ENCODE peak calls at places on chromosomes 5 and 9, in four cellular contexts. G is stimulated activated CD4-positive, alpha-beta T cell treated with anti-CD3 and anti-CD28 coated beads, Interleukin-4, amount 100 ng/mL, for 1 hour; J is colonic mucosa; K is activated CD4-positive, alpha-beta T cell treated with anti-CD3 and anti-CD28 coated beads, Interleukin-2, amount 10 ng/mL, durations not matched to agents 7 days and 5 days. W is an unnamed sample.

GRCh38 chr5:154686490-154686889 is 68.7 kb upstream of the LARP1 start:
- DNase-seq in K (no peak), G (no peak), J (no peak), W (no peak)

GRCh38 chr5:7663808-7664207 is 187.1 kb downstream of the CFAP90 start:
- DNase-seq in G (no peak), K (no peak), J (no peak), W (no peak)

GRCh38 chr5:89241186-89241585 is 358.2 kb upstream of the MEF2C start:
- DNase-seq in G (no peak), K (no peak), J (no peak), W (no peak)

GRCh38 chr5:61949054-61949679 is 356.8 kb upstream of the KIF2A start:
- DNase-seq in G (no peak), J (no peak), K (no peak), W (no peak)

GRCh38 chr5:120749737-120750136 is 285.6 kb downstream of the PRR16 start:
- DNase-seq in J (no peak), G (no peak), K (no peak), W (no peak)

GRCh38 chr9:133090187-133090586 is 28.4 kb downstream of the CEL start:
- DNase-seq in J (no peak), K (no peak), G (no peak), W (no peak)

GRCh38 chr9:72337286-72337685 is 27.7 kb downstream of the ZFAND5 start:
- DNase-seq in J (no peak), K (no peak), G (no peak), W (no peak)

GRCh38 chr5:30279237-30279636 is 914.2 kb upstream of the CDH6 start:
- DNase-seq in K (no peak), J (no peak), G (no peak), W (no peak)

GRCh38 chr5:171310816-171311697 is 2.0 kb downstream of the TLX3 start:
- DNase-seq in G (no peak), J (no peak), K (no peak), W (no peak)

GRCh38 chr5:73027361-73027760 is 71.5 kb downstream of the FCHO2 start:
- DNase-seq in J (no peak), G (no peak), K (no peak), W (no peak)

GRCh38 chr5:143693691-143694252 is 118.2 kb upstream of the HMHB1 start:
- DNase-seq in K (no peak), G (no peak), J (no peak), W (no peak)

GRCh38 chr9:100784755-100785154 is 206.9 kb downstream of the CAVIN4 start:
- DNase-seq in G (no peak), J (no peak), K (no peak), W (no peak)

GRCh38 chr9:14312721-14313377 is 1.1 kb downstream of the NFIB start:
- DNase-seq in G (no peak), K (no peak), J (peak; percentile 47), W (no peak)

GRCh38 chr5:24491482-24491881 is 153.3 kb downstream of the CDH10 start:
- DNase-seq in K (no peak), G (no peak), J (no peak), W (no peak)

GRCh38 chr9:78782234-78782633 is 485.3 kb downstream of the PSAT1 start:
- DNase-seq in G (no peak), J (no peak), K (no peak), W (no peak)

GRCh38 chr9:13013976-13014375 is 239.2 kb downstream of the LURAP1L start:
- DNase-seq in G (no peak), J (no peak), K (no peak), W (no peak)

GRCh38 chr5:170333161-170333909 is 35.8 kb upstream of the LCP2 start:
- DNase-seq in G (peak; percentile 54), K (peak; percentile 65), J (peak; percentile 31), W (no peak)

GRCh38 chr5:122493776-122494518 is 181.9 kb downstream of the SNCAIP start:
- DNase-seq in K (no peak), J (no peak), G (no peak), W (no peak)

GRCh38 chr5:39986614-39987013 is 561.8 kb upstream of the DAB2 start:
- DNase-seq in G (no peak), K (no peak), J (no peak), W (no peak)

GRCh38 chr5:16461782-16462181 is 3.8 kb downstream of the ZNF622 start:
- DNase-seq in K (no peak), J (no peak), G (no peak), W (no peak)

GRCh38 chr9:15975101-15975778 is 422.4 kb downstream of the CCDC171 start:
- DNase-seq in J (no peak), K (no peak), G (no peak), W (no peak)

GRCh38 chr9:136154943-136155342 is 36.3 kb upstream of the TMEM250 start:
- DNase-seq in J (no peak), G (no peak), K (no peak), W (no peak)

GRCh38 chr5:14108170-14108996 is 34.8 kb upstream of the TRIO start:
- DNase-seq in G (no peak), J (peak; percentile 78), K (peak; percentile 39), W (peak; percentile 30)

GRCh38 chr9:126151031-126151670 is 175.5 kb upstream of the MVB12B start:
- DNase-seq in G (no peak), J (peak; percentile 29), K (no peak), W (no peak)

GRCh38 chr9:81103597-81104471 is 585.5 kb downstream of the TLE1 start:
- DNase-seq in J (no peak), K (no peak), G (no peak), W (no peak)

GRCh38 chr5:74993743-74994142 is 58.6 kb downstream of the GCNT4 start:
- DNase-seq in K (no peak), J (no peak), G (no peak), W (no peak)

GRCh38 chr9:28805197-28805596 is 1231.9 kb upstream of the C9orf72 start:
- DNase-seq in K (no peak), J (no peak), G (no peak), W (no peak)

GRCh38 chr5:179729303-179729702 is 3.3 kb upstream of the MAML1 start:
- DNase-seq in K (no peak), J (no peak), G (no peak), W (no peak)

GRCh38 chr9:20319641-20320337 is 302.5 kb downstream of the MLLT3 start:
- DNase-seq in K (no peak), G (peak; percentile 24), J (no peak), W (peak; percentile 7)

GRCh38 chr5:51731641-51732040 is 348.4 kb downstream of the ISL1 start:
- DNase-seq in K (no peak), G (no peak), J (no peak), W (no peak)

GRCh38 chr5:144028644-144029043 is 141.8 kb downstream of the YIPF5 start:
- DNase-seq in J (no peak), G (no peak), K (no peak), W (no peak)

GRCh38 chr5:142820447-142820846 is 50.3 kb downstream of the ARHGAP26 start:
- DNase-seq in J (peak; percentile 75), G (no peak), K (no peak), W (no peak)

GRCh38 chr5:107196500-107196899 is 474.2 kb downstream of the EFNA5 start:
- DNase-seq in G (no peak), K (no peak), J (no peak), W (no peak)

GRCh38 chr9:127340721-127341120 is 56.2 kb upstream of the SLC2A8 start:
- DNase-seq in K (no peak), J (no peak), G (no peak), W (no peak)

GRCh38 chr5:66144799-66145390 is 795 bp downstream of the SREK1 start:
- DNase-seq in G (no peak), K (no peak), J (no peak), W (no peak)

GRCh38 chr5:77145666-77146065 is 58.6 kb upstream of the ZBED3 start:
- DNase-seq in K (no peak), J (no peak), G (no peak), W (no peak)

GRCh38 chr5:128101676-128102075 is 18.1 kb downstream of the SLC12A2 start:
- DNase-seq in G (no peak), J (no peak), K (no peak), W (no peak)

GRCh38 chr5:125457617-125458016 is 711.2 kb upstream of the ZNF608 start:
- DNase-seq in G (no peak), K (no peak), J (no peak), W (no peak)

GRCh38 chr5:14305045-14305444 is 161.9 kb downstream of the TRIO start:
- DNase-seq in J (no peak), K (no peak), G (no peak), W (no peak)